ENCODE peak calls at places on chromosomes 1 and 21, in six cellular contexts. E, W, R, T, M and B are unnamed samples. For H3K4me1 and H3K9me3, the result is how much of the 10 kb centered on the place peaks cover.

GRCh38 chr1:34549199-34549598 is 205.6 kb upstream of the GJB5 start:
- DNase-seq in E (no peak), W (no peak), R (no peak), T (no peak), M (no peak), B (no peak)

GRCh38 chr1:36123357-36123756 is 1.7 kb downstream of the COL8A2 start:
- DNase-seq in R (no peak), W (no peak), T (peak), M (no peak), E (no peak), B (no peak)

GRCh38 chr1:67941155-67941554 is 107.9 kb upstream of the GNG12 start:
- DNase-seq in W (no peak), T (no peak), R (no peak), E (no peak), M (no peak), B (no peak)

GRCh38 chr1:181149326-181150000 is 61.0 kb downstream of the IER5 start:
- DNase-seq in R (no peak), W (no peak), T (no peak), E (no peak), M (no peak), B (no peak)

GRCh38 chr1:167387251-167387910 is 130.9 kb downstream of the CD247 start:
- DNase-seq in T (no peak), E (no peak), M (no peak), R (no peak), W (no peak), B (no peak)

GRCh38 chr1:164660415-164661174 is 101.6 kb downstream of the PBX1 start:
- DNase-seq in W (peak), R (no peak), E (no peak), M (no peak), T (no peak), B (no peak)

GRCh38 chr1:155070392-155070700 is 6.8 kb downstream of the EFNA4 start:
- DNase-seq in T (no peak), M (no peak), W (no peak), R (no peak), E (peak), B (no peak)

GRCh38 chr1:178918955-178919354 is 48.1 kb upstream of the ANGPTL1 start:
- DNase-seq in E (peak), R (no peak), W (no peak), T (no peak), M (no peak), B (no peak)

GRCh38 chr1:243926803-243927245 is 76.8 kb upstream of the AKT3 start:
- DNase-seq in W (peak), T (no peak), M (no peak), R (no peak), E (no peak), B (no peak)

GRCh38 chr1:209103135-209103534 is 480.4 kb upstream of the CAMK1G start:
- DNase-seq in R (no peak), T (no peak), W (no peak), M (no peak), E (no peak), B (no peak)

GRCh38 chr1:37922767-37923550 is 23.9 kb downstream of the INPP5B start:
- DNase-seq in W (no peak), E (no peak), T (no peak), R (no peak), M (no peak), B (no peak)

GRCh38 chr1:207202480-207202879 is 98.4 kb downstream of the C4BPA start:
- DNase-seq in E (no peak), T (no peak), W (no peak), M (no peak), R (no peak), B (no peak)

GRCh38 chr1:171869097-171869496 is 27.8 kb downstream of the DNM3 start:
- DNase-seq in W (no peak), T (no peak), E (no peak), M (no peak), R (no peak), B (no peak)

GRCh38 chr1:65209005-65209885 is 61.2 kb downstream of the AK4 start:
- DNase-seq in R (no peak), E (no peak), W (peak), M (peak), T (no peak), B (no peak)

GRCh38 chr1:168210312-168210711 is 15.5 kb upstream of the SFT2D2 start:
- DNase-seq in R (no peak), T (no peak), W (no peak), M (no peak), E (no peak), B (no peak)

GRCh38 chr1:54885863-54886723 is 902 bp downstream of the DHCR24 start:
- DNase-seq in W (no peak), M (no peak), E (no peak), R (peak), T (no peak), B (no peak)

GRCh38 chr1:200409203-200409760 is 554 bp downstream of the ZNF281 start:
- DNase-seq in T (peak), E (peak), M (peak), R (peak), W (no peak), B (peak)

GRCh38 chr1:16163882-16164820 is 8.3 kb upstream of the EPHA2 start:
- DNase-seq in T (no peak), M (no peak), E (no peak), R (no peak), W (peak), B (no peak)

GRCh38 chr1:13749543-13750307 is 49.7 kb downstream of the PRDM2 start:
- DNase-seq in W (peak), E (peak), M (peak), T (peak), R (peak), B (peak)

GRCh38 chr21:44035244-44035643 is 23.1 kb downstream of the TRAPPC10 start:
- DNase-seq in M (no peak), T (peak), W (no peak), E (no peak), R (no peak), B (no peak)

DNA sequence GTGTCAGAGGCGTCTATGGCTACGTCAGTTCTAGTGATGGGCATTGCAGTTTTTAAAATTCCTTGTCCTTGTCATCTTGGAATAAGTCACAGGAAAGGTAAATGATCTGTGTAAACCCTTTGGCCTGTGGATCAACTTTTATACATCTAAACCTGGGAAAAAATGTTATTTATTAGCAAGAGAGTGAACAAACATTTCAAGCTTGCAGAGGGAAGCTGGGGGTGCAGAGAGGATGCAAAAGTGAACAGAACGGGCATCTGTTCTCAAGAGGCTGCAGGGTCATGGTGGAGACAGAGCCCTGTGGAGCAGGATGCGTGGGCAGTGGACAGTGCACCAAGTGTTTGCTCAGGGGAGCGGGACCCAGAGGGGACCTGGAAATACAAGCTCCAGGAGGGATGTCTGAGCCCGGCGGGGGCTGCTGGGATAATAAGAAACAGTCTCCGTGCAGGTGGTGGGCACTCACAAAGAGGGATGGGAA is 105.4 kb upstream of the SLC45A1 start:
- DNase-seq in E (no peak), R (no peak), M (no peak), W (no peak), T (no peak), B (no peak)
- H3K4me1 ChIP-seq in E (under half), R (under half), M (under half), W (under half), T (under half), B (under half)

DNA sequence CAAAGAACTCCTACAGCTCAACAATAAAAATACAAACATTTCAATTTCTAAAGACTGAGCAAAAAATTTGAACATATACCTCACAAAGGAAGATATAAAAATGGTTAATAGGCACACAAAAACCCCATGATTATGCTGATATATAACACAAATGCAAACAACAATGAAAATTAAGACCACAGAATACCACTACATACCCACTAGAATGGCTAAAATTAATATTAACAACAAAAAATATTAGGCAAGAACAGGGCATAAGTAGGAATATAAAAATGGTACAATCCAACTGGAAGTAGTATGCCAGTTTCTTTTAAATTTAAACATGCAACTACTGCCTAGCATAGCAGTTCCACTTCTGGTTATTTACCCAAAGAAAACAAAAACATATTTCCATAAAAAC is 77.3 kb downstream of the CDC42BPA start:
- DNase-seq in E (no peak), W (no peak), R (no peak), T (no peak), M (no peak), B (no peak)
- H3K9me3 ChIP-seq in E (under half), W (under half), R (under half), T (under half), M (under half), B (under half)

DNA sequence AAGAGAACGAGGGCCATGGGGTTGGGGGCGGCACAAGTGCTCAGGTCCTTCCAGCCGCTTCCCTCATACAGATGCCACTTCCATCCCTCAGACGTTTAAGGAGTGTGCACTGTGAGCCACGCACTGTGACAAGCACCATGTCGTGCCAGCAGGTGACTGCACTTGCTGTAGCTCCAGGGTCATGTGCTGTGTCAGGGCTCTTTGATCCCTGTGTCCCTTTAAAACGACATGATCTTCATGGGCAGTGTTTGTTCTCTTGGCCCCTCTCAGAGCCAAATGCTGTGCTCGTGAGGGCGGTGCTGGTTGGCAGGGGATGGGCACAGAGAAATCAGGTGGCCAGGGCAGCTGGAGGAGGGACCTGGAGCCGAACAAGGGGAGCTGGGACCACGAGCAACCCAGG is 19.9 kb downstream of the IL10RB start:
- DNase-seq in R (no peak), T (no peak), W (no peak), E (no peak), M (no peak), B (no peak)
- H3K27ac ChIP-seq in R (peak), T (no peak), W (no peak), E (peak), M (peak), B (peak)

DNA sequence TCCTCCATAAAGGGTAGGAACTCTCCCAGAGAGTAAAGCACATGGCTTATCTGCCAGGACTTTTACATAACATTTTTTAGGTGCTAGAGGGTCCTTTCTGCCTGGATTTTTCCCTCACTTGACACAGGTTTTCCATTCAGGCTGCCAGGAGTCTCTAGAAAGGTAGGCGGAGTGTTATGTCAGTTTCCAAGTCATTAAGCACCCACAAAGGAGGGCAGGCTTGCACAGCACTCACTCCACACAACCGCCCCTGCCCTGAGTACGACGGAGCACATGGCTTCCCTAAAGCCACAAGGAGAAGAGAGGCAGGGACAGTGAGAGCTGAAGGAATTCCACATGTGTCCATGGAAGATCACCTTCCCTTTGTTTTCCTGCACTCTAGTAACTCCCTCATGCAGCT is 55.7 kb downstream of the CAPZB start:
- DNase-seq in T (no peak), W (no peak), R (peak), E (no peak), M (no peak), B (no peak)
- H3K4me1 ChIP-seq in T (under half), W (under half), R (half or more), E (half or more), M (half or more), B (half or more)

GRCh38 chr1:5198328-5198727 is 543.9 kb downstream of the AJAP1 start:
- DNase-seq in T (no peak), E (no peak), R (no peak), M (no peak), W (no peak), B (no peak)
- H3K9me3 ChIP-seq in T (under half), E (under half), R (under half), M (under half), W (under half), B (under half)

DNA sequence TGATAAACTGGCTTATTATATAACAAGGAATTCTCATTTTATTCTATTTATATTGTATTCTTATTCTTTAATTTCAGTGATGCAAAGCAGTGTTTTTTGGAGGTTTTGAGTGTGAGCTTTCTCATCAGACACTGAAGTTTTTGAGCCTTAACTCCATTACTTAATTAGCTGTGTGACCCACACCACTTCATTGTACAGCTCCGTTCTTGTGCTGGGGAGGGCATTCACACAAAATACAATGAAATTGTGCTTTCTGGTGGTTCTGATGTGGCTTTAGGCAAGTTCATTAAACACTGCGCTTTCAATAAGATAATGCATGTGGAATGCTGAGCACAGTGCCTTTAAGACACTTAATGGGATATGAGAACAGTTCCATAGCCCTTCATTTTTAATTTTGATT is 102.7 kb upstream of the TPTE start:
- DNase-seq in M (no peak), W (no peak), E (no peak), R (no peak), T (no peak), B (no peak)
- H3K27ac ChIP-seq in M (no peak), W (no peak), E (no peak), R (no peak), T (no peak), B (no peak)

DNA sequence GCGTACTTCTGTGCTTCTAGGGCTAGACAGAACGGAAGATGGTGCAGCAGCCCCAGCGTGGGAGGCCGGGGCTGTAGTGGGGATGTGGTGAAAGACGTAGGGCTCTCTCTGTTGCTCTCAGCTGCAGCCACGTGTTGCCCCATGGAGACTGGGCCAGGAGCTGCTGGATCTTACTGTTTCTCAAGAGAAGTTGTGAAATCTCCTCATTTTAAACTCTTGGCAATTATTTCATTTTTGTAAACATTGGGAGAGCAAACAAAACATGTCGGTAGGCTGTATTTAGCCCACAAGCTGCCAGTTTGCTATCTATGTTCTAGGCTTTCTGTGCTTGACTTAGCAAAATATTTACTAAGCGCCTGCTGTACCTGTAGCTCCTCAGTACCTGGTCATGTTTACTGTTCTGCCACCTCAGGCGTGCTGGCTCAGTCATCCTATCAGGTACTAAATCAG is 15.9 kb upstream of the ELOA start:
- DNase-seq in E (peak), T (peak), R (peak), M (peak), W (peak), B (peak)
- H3K4me1 ChIP-seq in E (under half), T (under half), R (under half), M (under half), W (under half), B (under half)

GRCh38 chr1:239436286-239436685 is 49.9 kb downstream of the CHRM3 start:
- DNase-seq in E (no peak), M (no peak), T (no peak), R (no peak), W (no peak), B (no peak)

GRCh38 chr1:239434181-239434580 is 47.8 kb downstream of the CHRM3 start:
- DNase-seq in M (no peak), R (no peak), E (no peak), W (no peak), T (no peak), B (no peak)

GRCh38 chr1:239429163-239429562 is 42.8 kb downstream of the CHRM3 start:
- DNase-seq in T (no peak), E (no peak), W (no peak), M (no peak), R (no peak), B (no peak)

GRCh38 chr1:239428311-239428710 is 41.9 kb downstream of the CHRM3 start:
- DNase-seq in E (no peak), T (no peak), M (no peak), W (no peak), R (no peak), B (no peak)

DNA sequence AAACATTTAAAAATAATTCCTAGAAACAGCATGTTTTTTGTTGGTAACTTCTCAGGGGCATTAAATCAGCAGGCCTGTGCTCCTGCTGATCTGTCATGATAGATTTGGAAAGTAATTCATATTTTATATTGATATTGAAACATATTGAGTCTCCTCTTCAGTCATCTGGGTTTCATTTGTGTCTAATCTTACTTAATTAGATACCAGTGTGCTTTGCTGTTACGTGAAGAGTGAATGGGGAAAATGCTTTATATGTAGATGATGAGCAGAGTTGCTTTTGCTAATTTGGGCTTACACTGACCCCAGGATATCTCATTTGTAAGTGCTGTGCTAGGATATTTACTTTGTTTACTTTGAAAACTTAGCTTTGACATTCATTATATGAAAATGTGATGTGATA is 45.9 kb downstream of the CHRM3 start:
- DNase-seq in M (no peak), W (no peak), R (no peak), T (no peak), E (no peak), B (no peak)
- H3K9me3 ChIP-seq in M (under half), W (under half), R (under half), T (under half), E (under half), B (under half)

DNA sequence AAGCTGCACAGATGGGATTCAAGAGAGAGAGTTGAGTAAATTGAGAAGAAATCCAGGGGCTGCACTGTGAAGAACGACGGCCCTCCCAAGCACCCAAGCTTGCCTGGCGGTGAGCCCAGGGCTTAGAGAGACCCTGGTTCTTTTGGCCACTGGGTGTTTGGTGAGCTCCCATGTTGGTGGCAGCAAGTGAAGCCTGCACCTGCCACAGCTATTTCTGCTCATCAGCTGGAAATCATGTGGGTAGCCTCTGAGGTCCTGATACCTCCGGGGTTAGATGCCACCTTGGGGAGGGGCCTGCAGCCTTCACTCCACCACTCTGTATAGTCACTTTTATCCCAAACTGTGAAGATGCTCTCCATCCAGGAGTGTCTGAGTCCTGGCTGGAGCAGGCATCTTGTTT is 6.1 kb upstream of the BTG2 start:
- DNase-seq in E (no peak), R (no peak), T (no peak), W (no peak), M (no peak), B (no peak)
- H3K27ac ChIP-seq in E (no peak), R (no peak), T (no peak), W (no peak), M (peak), B (peak)